ENCODE peak calls at places on chromosomes 3 and 15, in seven cellular contexts. L, B, N, H, D, M and C are unnamed samples.

GRCh38 chr15:52143862-52144261 is 31.3 kb upstream of the BCL2L10 start:
- DNase-seq in D (no peak), L (no peak), N (peak), M (peak), H (peak), B (no peak), C (peak)

GRCh38 chr3:67635257-67635656 is 19.2 kb downstream of the SUCLG2 start:
- DNase-seq in N (peak), L (no peak), D (no peak), H (peak), M (peak), B (no peak), C (no peak)

GRCh38 chr15:74384566-74385441 is 17.4 kb upstream of the CYP11A1 start:
- DNase-seq in D (peak), H (peak), N (peak), B (no peak), L (no peak), M (no peak), C (peak)

GRCh38 chr15:99962006-99962561 is 228.8 kb upstream of the LYSMD4 start:
- DNase-seq in N (no peak), B (no peak), L (no peak), H (no peak), M (no peak), D (no peak), C (no peak)

GRCh38 chr3:53680026-53680425 is 166.2 kb downstream of the CHDH start:
- DNase-seq in L (no peak), M (peak), N (no peak), D (no peak), H (no peak), B (peak), C (peak)

GRCh38 chr15:92383528-92384326 is 10.0 kb upstream of the ST8SIA2 start:
- DNase-seq in H (no peak), N (no peak), M (peak), D (peak), B (peak), L (peak), C (peak)

GRCh38 chr3:174002543-174002942 is 605.0 kb downstream of the NLGN1 start:
- DNase-seq in B (no peak), L (no peak), M (no peak), N (no peak), H (no peak), D (no peak), C (peak)

GRCh38 chr3:69738291-69738690 is 973 bp upstream of the MITF start:
- DNase-seq in H (peak), L (no peak), N (peak), B (peak), M (peak), D (no peak), C (no peak)

GRCh38 chr15:81061490-81062235 is 60.9 kb downstream of the TLNRD1 start:
- DNase-seq in L (no peak), N (peak), D (no peak), M (peak), B (no peak), H (no peak), C (no peak)

GRCh38 chr3:123388050-123388449 is 60.8 kb downstream of the ADCY5 start:
- DNase-seq in H (no peak), L (no peak), B (no peak), M (no peak), D (no peak), N (no peak), C (no peak)

GRCh38 chr3:185796431-185797107 is 28.3 kb downstream of the IGF2BP2 start:
- DNase-seq in B (no peak), D (no peak), L (no peak), N (peak), H (peak), M (peak), C (no peak)

GRCh38 chr3:37863552-37863865 is 1.8 kb downstream of the CTDSPL start:
- DNase-seq in N (no peak), B (no peak), D (no peak), M (no peak), L (no peak), H (no peak), C (no peak)

GRCh38 chr3:141227752-141228151 is 3.9 kb upstream of the PXYLP1 start:
- DNase-seq in D (no peak), H (no peak), M (peak), B (no peak), N (peak), L (no peak), C (no peak)

GRCh38 chr15:89023311-89023961 is 64.8 kb upstream of the ABHD2 start:
- DNase-seq in L (no peak), D (no peak), N (no peak), M (peak), H (peak), B (no peak), C (no peak)

GRCh38 chr3:142976621-142977398 is 13.3 kb upstream of the PAQR9 start:
- DNase-seq in D (no peak), M (peak), N (peak), L (no peak), B (no peak), H (peak), C (peak)

GRCh38 chr3:5047764-5048163 is 68.5 kb downstream of the BHLHE40 start:
- DNase-seq in L (no peak), D (no peak), H (no peak), N (no peak), B (no peak), M (no peak), C (no peak)

GRCh38 chr3:41602121-41602520 is 359.8 kb downstream of the ULK4 start:
- DNase-seq in L (no peak), B (no peak), N (no peak), M (no peak), H (no peak), D (no peak), C (no peak)

GRCh38 chr3:40846466-40846865 is 321.7 kb downstream of the ZNF621 start:
- DNase-seq in H (no peak), N (no peak), L (no peak), B (no peak), M (no peak), D (no peak), C (no peak)

GRCh38 chr3:20182206-20182605 is 3.8 kb downstream of the SGO1 start:
- DNase-seq in B (no peak), H (no peak), N (no peak), M (no peak), D (no peak), L (no peak), C (peak)

GRCh38 chr3:16707260-16707659 is 102.0 kb upstream of the DAZL start:
- DNase-seq in H (no peak), L (no peak), D (no peak), B (no peak), N (no peak), M (no peak), C (no peak)

GRCh38 chr3:129615751-129616281 is 9.3 kb upstream of the PLXND1 start:
- DNase-seq in D (no peak), B (no peak), N (no peak), L (no peak), M (no peak), H (no peak), C (no peak)

GRCh38 chr15:96767703-96768434 is 437.4 kb downstream of the NR2F2 start:
- DNase-seq in N (no peak), L (no peak), D (no peak), B (no peak), M (no peak), H (peak), C (peak)

GRCh38 chr3:183210862-183211341 is 42.2 kb upstream of the B3GNT5 start:
- DNase-seq in N (no peak), B (no peak), D (no peak), M (no peak), L (no peak), H (no peak), C (no peak)

GRCh38 chr15:100751585-100751984 is 128.0 kb upstream of the ALDH1A3 start:
- DNase-seq in L (no peak), B (no peak), H (no peak), D (no peak), M (no peak), N (no peak), C (no peak)

GRCh38 chr15:59553879-59554735 is 57.5 kb upstream of the GCNT3 start:
- DNase-seq in N (peak), M (no peak), B (no peak), D (no peak), L (no peak), H (peak), C (no peak)

GRCh38 chr3:170040283-170040907 is 2.6 kb downstream of the GPR160 start:
- DNase-seq in M (no peak), N (no peak), H (no peak), B (peak), L (no peak), D (no peak), C (no peak)

GRCh38 chr3:84573962-84574361 is 384.8 kb upstream of the CADM2 start:
- DNase-seq in D (no peak), N (no peak), B (no peak), M (no peak), H (no peak), L (no peak), C (no peak)

GRCh38 chr15:40787344-40787841 is 17.6 kb downstream of the C15orf62 start:
- DNase-seq in D (peak), N (peak), M (peak), L (no peak), H (peak), B (no peak), C (peak)

GRCh38 chr15:83559310-83559966 is 94.5 kb upstream of the ADAMTSL3 start:
- DNase-seq in M (peak), D (peak), H (peak), N (peak), L (peak), B (peak), C (peak)

GRCh38 chr3:136750922-136751258 is 1.3 kb downstream of the STAG1 start:
- DNase-seq in D (no peak), B (no peak), M (peak), H (no peak), L (no peak), N (peak), C (no peak)

GRCh38 chr15:63372753-63373152 is 8.9 kb downstream of the CA12 start:
- DNase-seq in H (no peak), B (no peak), M (peak), L (no peak), D (no peak), N (peak), C (no peak)

GRCh38 chr3:57893668-57894067 is 114.6 kb upstream of the FLNB start:
- DNase-seq in M (no peak), H (no peak), D (no peak), L (no peak), B (no peak), N (no peak), C (no peak)

GRCh38 chr15:55694652-55695150 is 48.3 kb downstream of the PRTG start:
- DNase-seq in N (peak), M (peak), H (no peak), D (no peak), B (peak), L (no peak), C (peak)

GRCh38 chr15:38536201-38536676 is 28.4 kb downstream of the RASGRP1 start:
- DNase-seq in H (no peak), L (no peak), N (peak), M (peak), D (no peak), B (no peak), C (no peak)

GRCh38 chr3:177810162-177810623 is 612.9 kb upstream of the TBL1XR1 start:
- DNase-seq in B (no peak), M (peak), L (no peak), N (peak), D (no peak), H (peak), C (no peak)

GRCh38 chr15:32763295-32763694 is 45.5 kb downstream of the GREM1 start:
- DNase-seq in L (no peak), N (no peak), M (no peak), D (no peak), B (no peak), H (no peak), C (no peak)

GRCh38 chr15:44738340-44738984 is 2.1 kb downstream of the TRIM69 start:
- DNase-seq in H (peak), N (peak), D (no peak), M (peak), B (peak), L (peak), C (peak)

GRCh38 chr15:91807122-91807521 is 46.4 kb upstream of the SLCO3A1 start:
- DNase-seq in D (no peak), N (no peak), B (no peak), L (no peak), M (no peak), H (no peak), C (no peak)

GRCh38 chr3:117122609-117123008 is 413.0 kb downstream of the TUSC7 start:
- DNase-seq in H (no peak), N (no peak), L (no peak), D (no peak), M (no peak), B (no peak), C (no peak)

GRCh38 chr3:6516694-6517093 is 344.2 kb upstream of the GRM7 start:
- DNase-seq in N (no peak), L (no peak), D (no peak), B (no peak), M (no peak), H (no peak), C (no peak)

GRCh38 chr3:6524479-6524878 is 336.4 kb upstream of the GRM7 start:
- DNase-seq in D (no peak), B (no peak), H (no peak), L (no peak), M (no peak), N (no peak), C (no peak)

GRCh38 chr3:6516143-6516542 is 344.8 kb upstream of the GRM7 start:
- DNase-seq in L (no peak), M (no peak), N (no peak), D (no peak), B (no peak), H (no peak), C (peak)

GRCh38 chr3:6518709-6519345 is 342.1 kb upstream of the GRM7 start:
- DNase-seq in B (no peak), L (no peak), N (no peak), M (no peak), H (no peak), D (no peak), C (peak)
- H3K4me2 ChIP-seq in B (no peak), L (no peak), N (no peak), M (no peak), H (no peak), D (no peak), C (no peak)

GRCh38 chr3:9791127-9791526 is 1.1 kb downstream of the TADA3 start:
- DNase-seq in D (no peak), M (no peak), L (no peak), N (no peak), B (no peak), H (no peak), C (no peak)
- H3K4me2 ChIP-seq in D (peak), M (peak), L (no peak), N (peak), B (peak), H (peak), C (no peak)

DNA sequence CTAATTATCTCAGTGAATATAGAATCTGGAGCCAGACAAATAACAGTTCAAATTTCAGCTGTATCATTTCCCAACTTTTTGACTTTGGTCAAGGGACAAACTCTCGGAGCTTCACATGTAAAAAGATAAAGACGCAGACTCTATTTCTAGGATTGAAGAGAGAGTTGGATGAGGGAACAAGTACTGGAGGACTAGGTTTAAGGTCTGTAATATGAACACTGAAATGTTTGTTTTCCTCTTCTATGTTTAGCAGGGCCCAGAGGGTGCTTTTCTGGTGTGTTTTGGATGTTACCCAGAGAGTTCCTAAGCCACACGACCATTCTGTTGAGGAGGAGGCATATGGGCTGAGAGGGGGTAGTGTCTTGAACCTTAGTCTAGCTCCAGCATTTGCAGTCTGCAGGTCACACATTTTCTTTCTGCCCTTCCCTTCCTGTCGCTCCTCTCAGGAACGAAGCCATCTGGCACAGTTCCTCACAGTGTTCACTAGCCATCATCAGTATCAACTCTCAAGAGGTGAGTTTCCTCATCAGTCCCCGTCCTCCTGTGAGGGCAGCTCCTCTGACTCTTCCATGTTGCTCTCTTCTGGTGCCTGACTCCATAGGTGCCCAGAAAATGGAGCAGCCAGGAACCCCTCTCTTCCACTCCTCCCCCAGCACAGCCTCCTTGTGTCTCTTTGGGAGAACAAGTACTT is 250.1 kb downstream of the SQOR start:
- DNase-seq in L (no peak), B (no peak), H (no peak), M (no peak), N (no peak), D (no peak), C (no peak)
- H3K4me2 ChIP-seq in L (no peak), B (no peak), H (no peak), M (no peak), N (no peak), D (no peak), C (no peak)

DNA sequence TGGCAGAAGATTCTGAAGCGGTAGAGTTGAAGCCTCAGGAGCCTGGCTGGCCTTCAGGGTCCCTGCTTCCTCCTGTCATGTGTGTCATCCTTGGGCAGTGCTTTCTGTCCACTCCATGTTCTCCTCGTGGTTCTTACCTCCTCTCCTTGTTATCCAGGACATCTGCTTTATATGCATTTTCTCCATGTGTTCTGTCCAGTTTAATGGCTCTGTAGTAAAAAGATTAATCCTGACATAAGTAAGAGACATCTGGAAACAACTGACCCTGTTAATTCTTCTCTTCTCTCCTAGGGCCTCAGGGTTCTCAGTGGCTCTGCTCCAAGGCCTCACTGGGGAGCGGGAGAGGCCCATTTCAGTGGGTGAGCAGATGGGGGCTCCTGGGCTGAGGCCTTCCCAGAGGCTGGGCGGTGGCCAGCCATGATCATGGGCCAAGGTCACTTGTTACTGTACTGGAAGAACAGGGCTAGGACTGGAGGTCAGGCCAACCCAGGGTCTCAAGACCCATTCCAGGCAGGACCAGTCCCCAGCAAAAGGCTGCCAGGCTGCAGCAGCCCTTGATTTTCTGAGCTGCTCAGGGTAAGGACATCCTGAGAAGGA is 20.2 kb upstream of the CDCP1 start:
- DNase-seq in L (no peak), M (no peak), D (no peak), N (no peak), B (no peak), H (no peak), C (no peak)
- H3K4me2 ChIP-seq in L (no peak), M (no peak), D (peak), N (peak), B (no peak), H (peak), C (no peak)

DNA sequence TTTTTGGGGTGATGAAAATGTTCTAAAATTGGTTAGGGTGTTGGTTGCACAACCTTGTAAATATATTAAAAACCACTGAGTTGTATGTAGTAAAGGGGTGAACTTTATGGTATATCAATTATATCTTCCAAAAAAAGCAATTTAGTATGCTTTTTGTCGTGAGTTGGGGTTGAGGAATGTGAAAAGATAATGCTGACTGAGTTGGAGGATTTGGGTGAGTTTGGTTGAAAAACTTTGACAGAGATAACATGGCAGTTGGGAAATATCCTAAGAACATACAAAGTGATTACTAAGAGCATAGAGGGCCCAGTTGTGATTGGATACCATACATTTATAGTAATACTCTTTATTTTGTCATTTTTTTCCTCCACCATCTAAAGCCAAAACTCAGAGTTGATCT is 33.6 kb downstream of the HMG20A start:
- DNase-seq in D (no peak), M (peak), L (no peak), N (peak), H (no peak), B (no peak), C (no peak)
- H3K4me2 ChIP-seq in D (no peak), M (no peak), L (no peak), N (no peak), H (no peak), B (no peak), C (no peak)

GRCh38 chr3:120425196-120425595 is 25.6 kb downstream of the FSTL1 start:
- DNase-seq in B (no peak), M (no peak), H (no peak), L (no peak), D (no peak), N (no peak), C (no peak)
- H3K4me2 ChIP-seq in B (no peak), M (no peak), H (no peak), L (no peak), D (no peak), N (peak), C (no peak)

GRCh38 chr3:33860355-33861047 is 62.1 kb downstream of the PDCD6IP start:
- DNase-seq in N (no peak), M (no peak), H (no peak), B (no peak), D (no peak), L (no peak), C (no peak)

GRCh38 chr3:33858131-33858530 is 59.7 kb downstream of the PDCD6IP start:
- DNase-seq in H (peak), M (no peak), N (no peak), B (no peak), D (no peak), L (no peak), C (no peak)

DNA sequence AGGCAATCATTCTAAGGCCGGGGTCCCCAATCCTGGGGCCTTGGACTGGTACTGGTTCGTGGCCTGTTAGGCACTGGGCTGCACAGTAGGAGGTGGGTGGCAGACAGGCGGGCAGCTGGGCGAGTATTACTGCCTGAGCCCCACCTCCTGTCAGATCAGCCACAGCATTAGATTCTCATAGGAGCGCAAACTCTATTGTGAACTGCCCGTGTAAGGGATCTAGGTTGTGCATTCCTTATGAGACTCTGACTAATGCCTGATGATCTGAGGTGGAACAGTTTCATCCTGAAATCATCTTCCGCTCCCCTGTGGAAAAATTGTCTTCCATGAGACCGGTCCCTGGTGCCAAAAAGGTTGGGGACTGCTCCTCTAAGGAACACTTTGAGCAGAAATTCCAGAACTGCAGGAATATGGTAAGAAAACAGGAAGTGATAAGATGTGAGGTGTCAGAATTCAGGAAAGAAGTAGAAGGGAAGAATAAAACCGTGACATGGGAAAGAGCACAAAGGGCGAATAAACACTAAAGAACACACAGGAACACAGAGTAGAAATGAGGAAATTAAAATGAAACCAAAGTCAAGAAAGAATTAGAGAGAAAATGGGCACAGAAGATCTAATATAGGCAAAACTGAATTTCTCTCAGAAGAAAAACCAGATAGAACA is 57.6 kb downstream of the PDCD6IP start:
- DNase-seq in M (no peak), L (no peak), H (no peak), B (no peak), D (no peak), N (peak), C (no peak)
- H3K4me2 ChIP-seq in M (no peak), L (no peak), H (no peak), B (no peak), D (no peak), N (peak), C (no peak)